ENCODE peak calls at places on chromosome 1, in six cellular contexts. One of them, this sample, is unnamed.
A peak's percentile ranks its signal among the peaks of the same experiment; 100 is the strongest.

GRCh38 chr1:228471762-228472398 is 15.3 kb upstream of the RNF187 start:
- DNase-seq in cardiac muscle cell: peak; percentile 70
- DNase-seq in right lobe of liver: no peak
- DNase-seq in mammary epithelial cell: peak; percentile 24
- DNase-seq in BE2C: no peak
- DNase-seq in upper lobe of right lung: no peak
- DNase-seq in this sample: no peak

GRCh38 chr1:14113841-14114567 is 414.0 kb downstream of the PRDM2 start:
- DNase-seq in cardiac muscle cell: peak; percentile 73
- DNase-seq in right lobe of liver: no peak
- DNase-seq in mammary epithelial cell: peak; percentile 52
- DNase-seq in BE2C: peak; percentile 33
- DNase-seq in upper lobe of right lung: peak; percentile 68
- DNase-seq in this sample: peak; percentile 33

GRCh38 chr1:961132-961652 is 808 bp downstream of the KLHL17 start:
- DNase-seq in cardiac muscle cell: no peak
- DNase-seq in right lobe of liver: no peak
- DNase-seq in mammary epithelial cell: no peak
- DNase-seq in BE2C: no peak
- DNase-seq in upper lobe of right lung: no peak
- DNase-seq in this sample: no peak

GRCh38 chr1:97245682-97246081 is 524.1 kb downstream of the PTBP2 start:
- DNase-seq in cardiac muscle cell: peak; percentile 4
- DNase-seq in right lobe of liver: no peak
- DNase-seq in mammary epithelial cell: no peak
- DNase-seq in BE2C: no peak
- DNase-seq in upper lobe of right lung: no peak
- DNase-seq in this sample: no peak

GRCh38 chr1:167165948-167166702 is 54.6 kb upstream of the POU2F1 start:
- DNase-seq in cardiac muscle cell: peak; percentile 77
- DNase-seq in right lobe of liver: no peak
- DNase-seq in mammary epithelial cell: no peak
- DNase-seq in BE2C: peak; percentile 22
- DNase-seq in upper lobe of right lung: no peak
- DNase-seq in this sample: peak; percentile 62

GRCh38 chr1:25727819-25728286 is 72.1 kb upstream of the SELENON start:
- DNase-seq in cardiac muscle cell: peak; percentile 95
- DNase-seq in right lobe of liver: peak; percentile 70
- DNase-seq in mammary epithelial cell: no peak
- DNase-seq in BE2C: peak; percentile 91
- DNase-seq in upper lobe of right lung: no peak
- DNase-seq in this sample: peak; percentile 80

GRCh38 chr1:38559180-38559874 is 300.2 kb downstream of the RRAGC start:
- DNase-seq in cardiac muscle cell: no peak
- DNase-seq in right lobe of liver: peak; percentile 34
- DNase-seq in mammary epithelial cell: no peak
- DNase-seq in BE2C: no peak
- DNase-seq in upper lobe of right lung: peak; percentile 79
- DNase-seq in this sample: peak; percentile 67

GRCh38 chr1:1073743-1074587 is at the start of gene RNF223:
- DNase-seq in cardiac muscle cell: no peak
- DNase-seq in right lobe of liver: no peak
- DNase-seq in mammary epithelial cell: peak; percentile 56
- DNase-seq in BE2C: no peak
- DNase-seq in upper lobe of right lung: peak; percentile 85
- DNase-seq in this sample: peak; percentile 88

GRCh38 chr1:7280257-7280656 is 490.8 kb upstream of the VAMP3 start:
- DNase-seq in cardiac muscle cell: no peak
- DNase-seq in right lobe of liver: no peak
- DNase-seq in mammary epithelial cell: no peak
- DNase-seq in BE2C: no peak
- DNase-seq in upper lobe of right lung: no peak
- DNase-seq in this sample: no peak

GRCh38 chr1:202355944-202356553 is 7.5 kb downstream of the PPP1R12B start:
- DNase-seq in cardiac muscle cell: no peak
- DNase-seq in right lobe of liver: no peak
- DNase-seq in mammary epithelial cell: peak; percentile 17
- DNase-seq in BE2C: no peak
- DNase-seq in upper lobe of right lung: no peak
- DNase-seq in this sample: no peak

GRCh38 chr1:147496571-147496970 is 44.7 kb upstream of the BCL9 start:
- DNase-seq in cardiac muscle cell: no peak
- DNase-seq in right lobe of liver: peak; percentile 49
- DNase-seq in mammary epithelial cell: no peak
- DNase-seq in BE2C: peak; percentile 74
- DNase-seq in upper lobe of right lung: no peak
- DNase-seq in this sample: no peak

GRCh38 chr1:42737986-42738677 is 1.9 kb downstream of the CLDN19 start:
- DNase-seq in cardiac muscle cell: no peak
- DNase-seq in right lobe of liver: no peak
- DNase-seq in mammary epithelial cell: no peak
- DNase-seq in BE2C: no peak
- DNase-seq in upper lobe of right lung: no peak
- DNase-seq in this sample: no peak

GRCh38 chr1:13813398-13814012 is 113.5 kb downstream of the PRDM2 start:
- DNase-seq in cardiac muscle cell: peak; percentile 50
- DNase-seq in right lobe of liver: no peak
- DNase-seq in mammary epithelial cell: no peak
- DNase-seq in BE2C: peak; percentile 15
- DNase-seq in upper lobe of right lung: peak; percentile 72
- DNase-seq in this sample: no peak

GRCh38 chr1:228898582-228898992 is 163.3 kb downstream of the RHOU start:
- DNase-seq in cardiac muscle cell: peak; percentile 25
- DNase-seq in right lobe of liver: no peak
- DNase-seq in mammary epithelial cell: no peak
- DNase-seq in BE2C: no peak
- DNase-seq in upper lobe of right lung: no peak
- DNase-seq in this sample: no peak

GRCh38 chr1:229843627-229844238 is 217.7 kb downstream of the URB2 start:
- DNase-seq in cardiac muscle cell: no peak
- DNase-seq in right lobe of liver: peak; percentile 46
- DNase-seq in mammary epithelial cell: peak; percentile 71
- DNase-seq in BE2C: peak; percentile 78
- DNase-seq in upper lobe of right lung: no peak
- DNase-seq in this sample: peak; percentile 55

DNA sequence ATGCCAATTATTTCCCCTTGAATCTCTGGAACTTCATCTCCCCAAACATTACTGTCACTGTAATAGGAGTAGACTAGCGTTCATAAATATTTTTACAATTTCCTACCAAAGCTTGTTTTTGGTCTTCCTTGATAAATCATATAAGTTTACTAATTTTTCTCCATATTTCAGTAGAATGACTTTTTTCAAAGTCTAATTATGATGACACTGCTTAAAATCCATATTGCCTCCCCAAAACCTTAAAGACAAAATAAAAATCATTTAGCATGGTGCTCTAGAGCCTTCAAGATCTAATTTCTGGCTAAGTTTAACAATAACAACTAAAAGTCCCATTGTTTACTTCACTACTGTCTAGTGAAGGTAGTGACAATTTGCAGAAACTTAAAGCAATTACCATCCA is 474.2 kb upstream of the CHRM3 start:
- DNase-seq in cardiac muscle cell: no peak
- DNase-seq in right lobe of liver: no peak
- DNase-seq in mammary epithelial cell: no peak
- DNase-seq in BE2C: no peak
- DNase-seq in upper lobe of right lung: no peak
- DNase-seq in this sample: no peak
- H3K9me3 ChIP-seq in cardiac muscle cell: no peaks in the 10 kb centered on the region
- H3K9me3 ChIP-seq in right lobe of liver: no peaks in the 10 kb centered on the region
- H3K9me3 ChIP-seq in mammary epithelial cell: no peaks in the 10 kb centered on the region
- H3K9me3 ChIP-seq in BE2C: no peaks in the 10 kb centered on the region
- H3K9me3 ChIP-seq in upper lobe of right lung: no peaks in the 10 kb centered on the region
- H3K9me3 ChIP-seq in this sample: no peaks in the 10 kb centered on the region

GRCh38 chr1:179719272-179719671 is 23.8 kb upstream of the FAM163A start:
- DNase-seq in cardiac muscle cell: no peak
- DNase-seq in right lobe of liver: no peak
- DNase-seq in mammary epithelial cell: no peak
- DNase-seq in BE2C: no peak
- DNase-seq in upper lobe of right lung: no peak
- DNase-seq in this sample: no peak
- H3K9me3 ChIP-seq in cardiac muscle cell: peaks cover 3% of the 10 kb centered on the region
- H3K9me3 ChIP-seq in right lobe of liver: no peaks in the 10 kb centered on the region
- H3K9me3 ChIP-seq in mammary epithelial cell: peaks cover 6% of the 10 kb centered on the region
- H3K9me3 ChIP-seq in BE2C: no peaks in the 10 kb centered on the region
- H3K9me3 ChIP-seq in upper lobe of right lung: peaks cover 19% of the 10 kb centered on the region
- H3K9me3 ChIP-seq in this sample: peaks cover 25% of the 10 kb centered on the region

GRCh38 chr1:239239529-239239928 is 146.8 kb upstream of the CHRM3 start:
- DNase-seq in cardiac muscle cell: no peak
- DNase-seq in right lobe of liver: no peak
- DNase-seq in mammary epithelial cell: no peak
- DNase-seq in BE2C: no peak
- DNase-seq in upper lobe of right lung: no peak
- DNase-seq in this sample: no peak

GRCh38 chr1:239240736-239241135 is 145.6 kb upstream of the CHRM3 start:
- DNase-seq in cardiac muscle cell: no peak
- DNase-seq in right lobe of liver: no peak
- DNase-seq in mammary epithelial cell: no peak
- DNase-seq in BE2C: no peak
- DNase-seq in upper lobe of right lung: no peak
- DNase-seq in this sample: no peak

GRCh38 chr1:239244084-239244483 is 142.3 kb upstream of the CHRM3 start:
- DNase-seq in cardiac muscle cell: no peak
- DNase-seq in right lobe of liver: no peak
- DNase-seq in mammary epithelial cell: no peak
- DNase-seq in BE2C: no peak
- DNase-seq in upper lobe of right lung: no peak
- DNase-seq in this sample: no peak

GRCh38 chr1:239242404-239242803 is 144.0 kb upstream of the CHRM3 start:
- DNase-seq in cardiac muscle cell: no peak
- DNase-seq in right lobe of liver: no peak
- DNase-seq in mammary epithelial cell: no peak
- DNase-seq in BE2C: no peak
- DNase-seq in upper lobe of right lung: no peak
- DNase-seq in this sample: no peak

GRCh38 chr1:239243003-239243402 is 143.4 kb upstream of the CHRM3 start:
- DNase-seq in cardiac muscle cell: no peak
- DNase-seq in right lobe of liver: no peak
- DNase-seq in mammary epithelial cell: no peak
- DNase-seq in BE2C: no peak
- DNase-seq in upper lobe of right lung: no peak
- DNase-seq in this sample: no peak
- H3K9me3 ChIP-seq in cardiac muscle cell: no peaks in the 10 kb centered on the region
- H3K9me3 ChIP-seq in right lobe of liver: no peaks in the 10 kb centered on the region
- H3K9me3 ChIP-seq in mammary epithelial cell: no peaks in the 10 kb centered on the region
- H3K9me3 ChIP-seq in BE2C: no peaks in the 10 kb centered on the region
- H3K9me3 ChIP-seq in upper lobe of right lung: no peaks in the 10 kb centered on the region
- H3K9me3 ChIP-seq in this sample: no peaks in the 10 kb centered on the region

DNA sequence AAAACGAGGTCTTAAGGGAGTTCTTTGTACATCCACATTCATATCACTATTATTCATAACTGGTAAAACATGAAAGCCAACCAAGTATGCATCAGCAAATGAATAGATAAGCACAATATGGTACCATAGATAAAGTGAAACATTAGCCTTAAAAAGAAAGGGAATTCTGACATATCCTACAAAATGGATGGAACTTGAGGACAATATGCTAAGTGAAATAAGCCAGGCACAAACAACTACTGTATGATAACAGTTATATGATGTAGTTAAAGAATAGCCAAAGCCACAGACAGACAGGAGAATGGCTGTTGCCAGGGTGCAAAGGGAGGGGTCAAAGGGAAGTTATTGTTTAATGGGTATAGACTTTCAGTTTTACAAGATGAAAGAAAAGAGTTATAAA is 148.9 kb downstream of the EIF4G3 start:
- DNase-seq in cardiac muscle cell: no peak
- DNase-seq in right lobe of liver: no peak
- DNase-seq in mammary epithelial cell: no peak
- DNase-seq in BE2C: no peak
- DNase-seq in upper lobe of right lung: no peak
- DNase-seq in this sample: peak; percentile 46
- H3K9me3 ChIP-seq in cardiac muscle cell: no peaks in the 10 kb centered on the region
- H3K9me3 ChIP-seq in right lobe of liver: no peaks in the 10 kb centered on the region
- H3K9me3 ChIP-seq in mammary epithelial cell: no peaks in the 10 kb centered on the region
- H3K9me3 ChIP-seq in BE2C: no peaks in the 10 kb centered on the region
- H3K9me3 ChIP-seq in upper lobe of right lung: no peaks in the 10 kb centered on the region
- H3K9me3 ChIP-seq in this sample: no peaks in the 10 kb centered on the region

GRCh38 chr1:209761021-209761635 is 5.3 kb downstream of the TRAF3IP3 start:
- DNase-seq in cardiac muscle cell: no peak
- DNase-seq in right lobe of liver: no peak
- DNase-seq in mammary epithelial cell: peak; percentile 32
- DNase-seq in BE2C: no peak
- DNase-seq in upper lobe of right lung: no peak
- DNase-seq in this sample: no peak
- H3K9me3 ChIP-seq in cardiac muscle cell: no peaks in the 10 kb centered on the region
- H3K9me3 ChIP-seq in right lobe of liver: no peaks in the 10 kb centered on the region
- H3K9me3 ChIP-seq in mammary epithelial cell: no peaks in the 10 kb centered on the region
- H3K9me3 ChIP-seq in BE2C: no peaks in the 10 kb centered on the region
- H3K9me3 ChIP-seq in upper lobe of right lung: no peaks in the 10 kb centered on the region
- H3K9me3 ChIP-seq in this sample: no peaks in the 10 kb centered on the region